ENCODE peak calls at places on chromosomes 6 and 20, in eight cellular contexts. L is choroid plexus epithelial cell; S is right lobe of liver; B is NCI-H774; O is activated T-cell treated with anti-CD3 and anti-CD28 coated beads, Interleukin-2, amount 50 U/mL, for 4 hours; N is brain microvascular endothelial cell; U is A172; J is AML-193. R is an unnamed sample.

GRCh38 chr6:8707956-8708772 is 272.8 kb upstream of the SLC35B3 start:
- DNase-seq in L (peak), S (peak), B (peak), O (no peak), N (no peak), U (peak), J (peak), R (peak)

GRCh38 chr6:4577406-4577805 is 198.8 kb upstream of the CDYL start:
- DNase-seq in L (peak), S (no peak), B (no peak), O (no peak), N (peak), U (peak), J (no peak), R (peak)

GRCh38 chr6:3425574-3425973 is 31.3 kb downstream of the SLC22A23 start:
- DNase-seq in L (no peak), S (no peak), B (no peak), O (no peak), N (no peak), U (no peak), J (no peak), R (no peak)

GRCh38 chr6:20013485-20013884 is 176.3 kb downstream of the ID4 start:
- DNase-seq in L (no peak), S (no peak), B (no peak), O (no peak), N (no peak), U (no peak), J (no peak), R (no peak)

GRCh38 chr6:90079555-90080490 is 185.6 kb downstream of the GJA10 start:
- DNase-seq in L (no peak), S (no peak), B (no peak), O (peak), N (no peak), U (no peak), J (no peak), R (no peak)

GRCh38 chr6:75272145-75272840 is 12.3 kb downstream of the TMEM30A start:
- DNase-seq in L (peak), S (no peak), B (no peak), O (no peak), N (no peak), U (no peak), J (no peak), R (peak)

GRCh38 chr6:28988536-28989415 is 16.3 kb downstream of the ZNF311 start:
- DNase-seq in L (peak), S (peak), B (no peak), O (peak), N (peak), U (no peak), J (no peak), R (peak)

GRCh38 chr6:166579234-166579575 is 7.3 kb downstream of the RAMACL start:
- DNase-seq in L (no peak), S (no peak), B (no peak), O (no peak), N (no peak), U (no peak), J (no peak), R (no peak)

GRCh38 chr6:33895296-33895695 is 91.5 kb upstream of the MLN start:
- DNase-seq in L (no peak), S (peak), B (no peak), O (no peak), N (no peak), U (no peak), J (no peak), R (no peak)

GRCh38 chr6:157541618-157542404 is 160.8 kb downstream of the ZDHHC14 start:
- DNase-seq in L (peak), S (no peak), B (no peak), O (no peak), N (no peak), U (no peak), J (no peak), R (no peak)

GRCh38 chr20:15196580-15197255 is 859.3 kb upstream of the FLRT3 start:
- DNase-seq in L (no peak), S (no peak), B (peak), O (no peak), N (no peak), U (no peak), J (no peak), R (no peak)

GRCh38 chr6:111589366-111589765 is 16.3 kb downstream of the TRAF3IP2 start:
- DNase-seq in L (peak), S (no peak), B (no peak), O (no peak), N (peak), U (peak), J (no peak), R (peak)

R was measured in epithelial cell of esophagus.